ENCODE peak calls at places on chromosomes 4 and X, in nine cellular contexts. One of them, this sample, is unnamed.

GRCh38 chrX:80420147-80420546 is at the start of gene TENT5D:
- DNase-seq in GM12878: no peak
- DNase-seq in SK-N-SH: no peak
- DNase-seq in A549: no peak
- DNase-seq in H1: no peak
- DNase-seq in HCT116: no peak
- DNase-seq in WTC11: no peak
- DNase-seq in K562: no peak
- DNase-seq in endothelial cell of umbilical vein: no peak
- DNase-seq in this sample: no peak

GRCh38 chrX:31166416-31166815 is 94.6 kb upstream of the FTHL17 start:
- DNase-seq in endothelial cell of umbilical vein: no peak
- DNase-seq in SK-N-SH: no peak
- DNase-seq in K562: no peak
- DNase-seq in WTC11: no peak
- DNase-seq in A549: no peak
- DNase-seq in H1: no peak
- DNase-seq in HCT116: no peak
- DNase-seq in GM12878: no peak
- DNase-seq in this sample: no peak

GRCh38 chrX:133493366-133493765 is 78.1 kb upstream of the GPC4 start:
- DNase-seq in endothelial cell of umbilical vein: no peak
- DNase-seq in HCT116: no peak
- DNase-seq in SK-N-SH: no peak
- DNase-seq in GM12878: no peak
- DNase-seq in H1: no peak
- DNase-seq in WTC11: no peak
- DNase-seq in A549: no peak
- DNase-seq in K562: no peak
- DNase-seq in this sample: no peak

GRCh38 chrX:23694606-23695005 is 27.3 kb downstream of the PRDX4 start:
- DNase-seq in endothelial cell of umbilical vein: peak
- DNase-seq in A549: peak
- DNase-seq in H1: no peak
- DNase-seq in SK-N-SH: peak
- DNase-seq in WTC11: peak
- DNase-seq in GM12878: peak
- DNase-seq in K562: peak
- DNase-seq in HCT116: peak
- DNase-seq in this sample: peak

GRCh38 chrX:65750674-65751469 is 83.4 kb downstream of the MSN start:
- DNase-seq in K562: no peak
- DNase-seq in H1: no peak
- DNase-seq in GM12878: peak
- DNase-seq in WTC11: no peak
- DNase-seq in A549: no peak
- DNase-seq in endothelial cell of umbilical vein: no peak
- DNase-seq in HCT116: no peak
- DNase-seq in SK-N-SH: no peak
- DNase-seq in this sample: peak

GRCh38 chr4:94410678-94411206 is 41.0 kb upstream of the PDLIM5 start:
- DNase-seq in WTC11: no peak
- DNase-seq in H1: no peak
- DNase-seq in A549: peak
- DNase-seq in endothelial cell of umbilical vein: no peak
- DNase-seq in SK-N-SH: no peak
- DNase-seq in GM12878: no peak
- DNase-seq in K562: no peak
- DNase-seq in HCT116: no peak
- DNase-seq in this sample: peak

GRCh38 chrX:149512225-149512885 is 7.2 kb upstream of the IDS start:
- DNase-seq in K562: peak
- DNase-seq in SK-N-SH: peak
- DNase-seq in GM12878: peak
- DNase-seq in endothelial cell of umbilical vein: peak
- DNase-seq in HCT116: no peak
- DNase-seq in H1: peak
- DNase-seq in A549: peak
- DNase-seq in WTC11: peak
- DNase-seq in this sample: peak

GRCh38 chr4:119615068-119615744 is 13.4 kb downstream of the PDE5A start:
- DNase-seq in GM12878: no peak
- DNase-seq in endothelial cell of umbilical vein: peak
- DNase-seq in SK-N-SH: no peak
- DNase-seq in A549: no peak
- DNase-seq in H1: no peak
- DNase-seq in WTC11: no peak
- DNase-seq in HCT116: no peak
- DNase-seq in K562: no peak
- DNase-seq in this sample: peak

GRCh38 chr4:150515135-150515534 is 66.8 kb upstream of the MAB21L2 start:
- DNase-seq in H1: no peak
- DNase-seq in HCT116: no peak
- DNase-seq in endothelial cell of umbilical vein: peak
- DNase-seq in A549: no peak
- DNase-seq in K562: no peak
- DNase-seq in GM12878: no peak
- DNase-seq in SK-N-SH: no peak
- DNase-seq in WTC11: no peak
- DNase-seq in this sample: no peak

GRCh38 chr4:8168832-8169598 is 10.4 kb upstream of the ABLIM2 start:
- DNase-seq in H1: no peak
- DNase-seq in A549: no peak
- DNase-seq in SK-N-SH: no peak
- DNase-seq in WTC11: no peak
- DNase-seq in endothelial cell of umbilical vein: no peak
- DNase-seq in HCT116: no peak
- DNase-seq in GM12878: no peak
- DNase-seq in K562: no peak
- DNase-seq in this sample: no peak

GRCh38 chr4:130349745-130350144 is 1253.8 kb downstream of the C4orf33 start:
- DNase-seq in HCT116: no peak
- DNase-seq in endothelial cell of umbilical vein: no peak
- DNase-seq in GM12878: no peak
- DNase-seq in K562: no peak
- DNase-seq in A549: no peak
- DNase-seq in SK-N-SH: no peak
- DNase-seq in WTC11: no peak
- DNase-seq in H1: no peak
- DNase-seq in this sample: no peak

GRCh38 chr4:87491436-87491835 is 37.7 kb downstream of the SPARCL1 start:
- DNase-seq in endothelial cell of umbilical vein: no peak
- DNase-seq in K562: no peak
- DNase-seq in SK-N-SH: no peak
- DNase-seq in HCT116: no peak
- DNase-seq in A549: no peak
- DNase-seq in GM12878: no peak
- DNase-seq in H1: no peak
- DNase-seq in WTC11: no peak
- DNase-seq in this sample: no peak

GRCh38 chr4:189837462-189837861 is 103.2 kb upstream of the FRG1 start:
- DNase-seq in H1: no peak
- DNase-seq in WTC11: no peak
- DNase-seq in GM12878: no peak
- DNase-seq in K562: no peak
- DNase-seq in endothelial cell of umbilical vein: no peak
- DNase-seq in A549: no peak
- DNase-seq in SK-N-SH: no peak
- DNase-seq in HCT116: no peak
- DNase-seq in this sample: no peak

GRCh38 chrX:13432776-13433605 is 113.1 kb upstream of the ATXN3L start:
- DNase-seq in GM12878: no peak
- DNase-seq in K562: no peak
- DNase-seq in HCT116: no peak
- DNase-seq in WTC11: no peak
- DNase-seq in endothelial cell of umbilical vein: no peak
- DNase-seq in H1: no peak
- DNase-seq in SK-N-SH: no peak
- DNase-seq in A549: no peak
- DNase-seq in this sample: no peak

GRCh38 chr4:123450393-123450792 is 53.8 kb downstream of the SPRY1 start:
- DNase-seq in endothelial cell of umbilical vein: no peak
- DNase-seq in H1: no peak
- DNase-seq in SK-N-SH: no peak
- DNase-seq in HCT116: no peak
- DNase-seq in WTC11: no peak
- DNase-seq in A549: no peak
- DNase-seq in GM12878: no peak
- DNase-seq in K562: no peak
- DNase-seq in this sample: no peak

DNA sequence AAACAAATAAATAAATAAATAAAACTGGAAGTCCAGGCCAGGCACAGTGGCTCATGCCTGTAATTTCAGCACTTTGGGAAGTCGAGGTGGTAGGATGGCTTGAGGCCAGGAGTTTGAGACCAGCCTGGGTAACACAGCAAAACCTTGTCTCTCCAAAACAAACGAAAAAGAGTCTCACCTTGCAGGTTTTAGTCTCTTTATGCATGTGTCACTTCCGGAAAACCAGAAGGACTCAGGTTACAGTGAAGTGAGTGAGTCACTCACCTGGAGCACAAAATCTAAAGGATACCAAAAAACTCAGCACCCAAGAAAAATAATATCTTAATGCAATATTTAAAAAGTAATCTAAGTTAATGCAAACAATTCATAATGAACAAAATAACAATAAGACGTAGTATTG is 20.1 kb upstream of the SLC34A2 start:
- DNase-seq in WTC11: no peak
- DNase-seq in HCT116: peak
- DNase-seq in A549: no peak
- DNase-seq in H1: no peak
- DNase-seq in SK-N-SH: no peak
- DNase-seq in GM12878: no peak
- DNase-seq in K562: no peak
- DNase-seq in endothelial cell of umbilical vein: no peak
- DNase-seq in this sample: no peak
- TF ChIP-seq MAX in WTC11: no peak
- TF ChIP-seq MAX in HCT116: peak
- TF ChIP-seq MAX in A549: no peak
- TF ChIP-seq MAX in H1: no peak
- TF ChIP-seq MAX in SK-N-SH: no peak
- TF ChIP-seq MAX in GM12878: no peak
- TF ChIP-seq MAX in K562: no peak
- TF ChIP-seq MAX in endothelial cell of umbilical vein: no peak
- TF ChIP-seq MAX in this sample: no peak

DNA sequence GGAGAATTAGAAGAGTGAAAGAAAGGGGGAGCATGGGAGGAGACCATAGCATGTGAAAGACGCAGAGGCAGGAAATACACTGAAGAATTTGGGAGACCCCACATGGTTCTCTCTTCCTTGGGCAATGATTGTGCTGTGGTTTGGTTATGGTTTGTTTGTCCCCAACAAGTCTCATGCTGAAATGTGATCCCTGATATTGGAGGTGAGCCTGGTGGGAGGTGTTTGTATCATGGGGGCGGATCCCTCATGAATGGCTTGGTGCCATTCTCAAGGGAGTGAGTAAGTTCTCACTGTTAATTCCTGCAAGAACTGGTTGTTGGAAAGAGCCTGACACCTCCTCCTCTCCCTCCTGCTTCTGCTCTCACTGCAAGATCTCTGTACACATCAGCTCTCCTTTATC is 78.6 kb upstream of the RAI2 start:
- DNase-seq in K562: no peak
- DNase-seq in GM12878: no peak
- DNase-seq in endothelial cell of umbilical vein: no peak
- DNase-seq in HCT116: no peak
- DNase-seq in SK-N-SH: no peak
- DNase-seq in A549: no peak
- DNase-seq in WTC11: no peak
- DNase-seq in H1: no peak
- DNase-seq in this sample: no peak
- TF ChIP-seq MAX in K562: no peak
- TF ChIP-seq MAX in GM12878: no peak
- TF ChIP-seq MAX in endothelial cell of umbilical vein: no peak
- TF ChIP-seq MAX in HCT116: no peak
- TF ChIP-seq MAX in SK-N-SH: no peak
- TF ChIP-seq MAX in A549: no peak
- TF ChIP-seq MAX in WTC11: no peak
- TF ChIP-seq MAX in H1: no peak
- TF ChIP-seq MAX in this sample: no peak

DNA sequence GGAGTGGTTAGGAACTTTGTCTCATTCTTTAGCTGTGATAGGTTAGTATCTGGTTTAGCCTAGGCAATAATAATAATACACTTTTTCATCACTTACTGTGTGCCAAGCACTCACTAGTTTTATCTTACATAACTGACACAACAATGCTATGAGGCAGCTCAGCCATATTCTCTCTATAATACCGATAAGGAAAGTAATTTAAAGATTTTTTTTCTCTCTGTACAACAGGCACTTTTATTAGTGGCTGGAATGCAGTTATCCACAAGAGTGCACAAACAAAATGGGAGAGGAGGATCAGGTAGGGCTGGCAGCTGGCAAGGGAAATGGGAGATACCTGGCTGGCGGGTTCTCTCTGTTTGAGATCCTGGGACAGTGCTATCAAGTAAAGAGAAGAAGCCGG is 7.6 kb downstream of the RELL1 start:
- DNase-seq in endothelial cell of umbilical vein: no peak
- DNase-seq in GM12878: no peak
- DNase-seq in A549: no peak
- DNase-seq in H1: no peak
- DNase-seq in SK-N-SH: no peak
- DNase-seq in HCT116: no peak
- DNase-seq in K562: no peak
- DNase-seq in WTC11: no peak
- DNase-seq in this sample: no peak
- TF ChIP-seq MAX in endothelial cell of umbilical vein: no peak
- TF ChIP-seq MAX in GM12878: no peak
- TF ChIP-seq MAX in A549: no peak
- TF ChIP-seq MAX in H1: no peak
- TF ChIP-seq MAX in SK-N-SH: no peak
- TF ChIP-seq MAX in HCT116: no peak
- TF ChIP-seq MAX in K562: no peak
- TF ChIP-seq MAX in WTC11: no peak
- TF ChIP-seq MAX in this sample: no peak

DNA sequence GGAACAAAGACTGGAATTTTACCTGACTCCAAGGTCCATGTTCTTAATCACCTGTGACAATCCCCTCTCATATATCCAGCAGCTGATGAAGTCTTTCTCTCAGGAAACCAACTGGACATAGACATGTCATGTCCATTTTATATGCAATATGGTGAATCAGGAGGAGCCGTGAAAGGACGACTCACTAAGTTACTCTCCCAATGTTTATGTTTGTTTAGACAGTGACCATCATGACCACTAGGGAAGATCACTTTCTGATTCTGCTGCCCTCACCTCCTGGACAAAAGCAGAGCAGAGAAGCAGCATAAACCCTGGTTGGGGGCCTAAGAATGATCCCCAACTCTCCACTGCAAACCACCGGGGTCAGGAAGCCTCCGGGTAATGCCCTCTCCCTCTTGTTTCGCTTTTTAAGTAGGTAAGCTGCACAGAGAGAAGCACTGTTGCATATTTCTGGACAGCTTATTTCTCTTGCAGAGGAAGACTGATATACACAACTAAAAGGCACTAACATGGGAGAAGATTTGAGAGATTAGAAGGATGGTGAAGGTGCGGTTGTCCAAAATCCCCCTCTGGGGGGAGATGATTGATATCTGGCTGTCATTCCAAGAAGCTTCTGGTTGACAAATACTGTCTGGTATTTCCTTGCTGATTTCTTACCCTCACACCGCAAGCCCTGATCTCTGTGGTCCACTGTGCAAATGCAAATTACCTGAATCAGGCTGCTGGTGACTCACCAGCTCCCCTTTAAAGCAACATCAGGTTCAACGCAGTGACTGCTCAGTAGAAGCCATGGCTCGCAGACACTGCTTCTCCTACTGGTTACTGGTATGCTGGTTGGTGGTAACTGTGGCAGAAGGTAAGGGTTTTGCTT is at the start of gene ODAPH:
- DNase-seq in H1: no peak
- DNase-seq in WTC11: no peak
- DNase-seq in K562: peak
- DNase-seq in endothelial cell of umbilical vein: no peak
- DNase-seq in A549: peak
- DNase-seq in HCT116: no peak
- DNase-seq in SK-N-SH: no peak
- DNase-seq in GM12878: peak
- DNase-seq in this sample: no peak
- TF ChIP-seq MAX in H1: no peak
- TF ChIP-seq MAX in WTC11: no peak
- TF ChIP-seq MAX in K562: no peak
- TF ChIP-seq MAX in endothelial cell of umbilical vein: no peak
- TF ChIP-seq MAX in A549: no peak
- TF ChIP-seq MAX in HCT116: no peak
- TF ChIP-seq MAX in SK-N-SH: no peak
- TF ChIP-seq MAX in GM12878: no peak
- TF ChIP-seq MAX in this sample: no peak